ENCODE peak calls at places on chromosome 22, in eight cellular contexts. W is GDM1, B is midbrain, A is NCI-H524, S is type B pancreatic cell, C is myocyte, I is HuH-7, Q is NCI-H1930. U is an unnamed sample.

GRCh38 chr22:31488988-31489617 is 539 bp downstream of the EIF4ENIF1 start:
- DNase-seq in Q (peak), B (no peak), W (peak), C (peak), A (peak), I (peak), S (peak), U (peak)

GRCh38 chr22:39414886-39415285 is 15.3 kb downstream of the TAB1 start:
- DNase-seq in S (no peak), A (no peak), B (peak), I (no peak), C (no peak), W (no peak), Q (no peak), U (no peak)

GRCh38 chr22:29342577-29343312 is 27.2 kb upstream of the RASL10A start:
- DNase-seq in I (no peak), C (no peak), S (no peak), Q (no peak), W (no peak), A (peak), B (peak), U (no peak)

GRCh38 chr22:45526768-45527360 is 24.2 kb downstream of the FBLN1 start:
- DNase-seq in S (no peak), W (no peak), Q (no peak), A (no peak), B (no peak), I (no peak), C (no peak), U (no peak)

GRCh38 chr22:23084453-23085350 is 14.4 kb downstream of the GNAZ start:
- DNase-seq in S (no peak), Q (no peak), I (no peak), W (no peak), C (no peak), A (no peak), B (no peak), U (no peak)

GRCh38 chr22:20292108-20292507 is 24.0 kb upstream of the RTN4R start:
- DNase-seq in W (no peak), I (no peak), B (no peak), C (no peak), Q (no peak), S (no peak), A (no peak), U (no peak)

GRCh38 chr22:40178417-40179409 is 988 bp downstream of the TNRC6B start:
- DNase-seq in Q (peak), A (peak), B (peak), C (peak), S (no peak), W (peak), I (no peak), U (peak)

GRCh38 chr22:24954856-24955255 is 2.3 kb downstream of the KIAA1671 start:
- DNase-seq in C (no peak), S (no peak), B (no peak), A (no peak), I (no peak), W (no peak), Q (no peak), U (no peak)

GRCh38 chr22:39570226-39570625 is 327 bp upstream of the CACNA1I start:
- DNase-seq in W (no peak), I (no peak), B (no peak), Q (no peak), S (no peak), A (no peak), C (no peak), U (no peak)

GRCh38 chr22:21942407-21942895 is 10.2 kb downstream of the PPM1F start:
- DNase-seq in W (peak), I (no peak), A (no peak), C (peak), Q (no peak), B (no peak), S (no peak), U (no peak)

GRCh38 chr22:23070418-23071162 is at the start of gene GNAZ:
- DNase-seq in I (peak), S (no peak), C (no peak), A (no peak), W (no peak), B (peak), Q (no peak), U (peak)

GRCh38 chr22:38286915-38287669 is 14.3 kb upstream of the TMEM184B start:
- DNase-seq in A (no peak), B (no peak), Q (no peak), W (no peak), I (no peak), S (no peak), C (no peak), U (no peak)

GRCh38 chr22:26590525-26590858 is 560 bp upstream of the TPST2 start:
- DNase-seq in B (no peak), I (no peak), C (peak), S (no peak), Q (no peak), A (no peak), W (no peak), U (no peak)

GRCh38 chr22:24355574-24355973 is 71.8 kb upstream of the ADORA2A start:
- DNase-seq in B (no peak), C (no peak), A (no peak), W (no peak), Q (no peak), I (no peak), S (no peak), U (no peak)

U was measured in retina.